ENCODE peak calls at places on chromosomes 2 and 18, in ten cellular contexts. One of them, this sample, is unnamed.
A peak's percentile ranks its signal among the peaks of the same experiment; 100 is the strongest.

GRCh38 chr2:43225093-43225787 is 1.2 kb downstream of the ZFP36L2 start:
- DNase-seq in left ventricle myocardium inferior: peak; percentile 61
- DNase-seq in cardiac muscle cell: peak; percentile 83
- DNase-seq in psoas muscle: peak; percentile 78
- DNase-seq in heart left ventricle: peak; percentile 67
- DNase-seq in adipocyte: peak; percentile 72
- DNase-seq in heart right ventricle: peak; percentile 55
- DNase-seq in adrenal gland: peak; percentile 70
- DNase-seq in GM23248: peak; percentile 82
- DNase-seq in bronchial epithelial cell: no peak
- DNase-seq in this sample: peak; percentile 73

GRCh38 chr2:181575650-181576025 is 81.3 kb downstream of the CERKL start:
- DNase-seq in adipocyte: no peak
- DNase-seq in heart right ventricle: no peak
- DNase-seq in psoas muscle: no peak
- DNase-seq in adrenal gland: no peak
- DNase-seq in cardiac muscle cell: no peak
- DNase-seq in bronchial epithelial cell: peak; percentile 1
- DNase-seq in heart left ventricle: no peak
- DNase-seq in GM23248: no peak
- DNase-seq in left ventricle myocardium inferior: no peak
- DNase-seq in this sample: no peak

GRCh38 chr2:25543939-25544338 is 129.4 kb downstream of the DTNB start:
- DNase-seq in GM23248: no peak
- DNase-seq in heart left ventricle: no peak
- DNase-seq in adipocyte: no peak
- DNase-seq in left ventricle myocardium inferior: no peak
- DNase-seq in heart right ventricle: no peak
- DNase-seq in psoas muscle: no peak
- DNase-seq in bronchial epithelial cell: no peak
- DNase-seq in cardiac muscle cell: no peak
- DNase-seq in adrenal gland: no peak
- DNase-seq in this sample: no peak

GRCh38 chr2:196977491-196977890 is 51.0 kb upstream of the PGAP1 start:
- DNase-seq in GM23248: no peak
- DNase-seq in psoas muscle: no peak
- DNase-seq in adipocyte: no peak
- DNase-seq in adrenal gland: no peak
- DNase-seq in heart left ventricle: no peak
- DNase-seq in heart right ventricle: no peak
- DNase-seq in cardiac muscle cell: no peak
- DNase-seq in left ventricle myocardium inferior: no peak
- DNase-seq in bronchial epithelial cell: no peak
- DNase-seq in this sample: no peak

GRCh38 chr2:237721828-237722227 is 76.8 kb upstream of the RBM44 start:
- DNase-seq in psoas muscle: no peak
- DNase-seq in adipocyte: no peak
- DNase-seq in bronchial epithelial cell: no peak
- DNase-seq in adrenal gland: no peak
- DNase-seq in left ventricle myocardium inferior: no peak
- DNase-seq in cardiac muscle cell: no peak
- DNase-seq in GM23248: no peak
- DNase-seq in heart left ventricle: no peak
- DNase-seq in heart right ventricle: no peak
- DNase-seq in this sample: no peak

GRCh38 chr2:158202151-158202778 is 100.6 kb downstream of the UPP2 start:
- DNase-seq in psoas muscle: no peak
- DNase-seq in heart left ventricle: no peak
- DNase-seq in GM23248: peak; percentile 13
- DNase-seq in bronchial epithelial cell: peak; percentile 71
- DNase-seq in left ventricle myocardium inferior: no peak
- DNase-seq in adrenal gland: no peak
- DNase-seq in cardiac muscle cell: peak; percentile 17
- DNase-seq in adipocyte: peak; percentile 45
- DNase-seq in heart right ventricle: no peak
- DNase-seq in this sample: no peak

GRCh38 chr2:112493858-112494648 is 12.1 kb downstream of the TTL start:
- DNase-seq in cardiac muscle cell: peak; percentile 60
- DNase-seq in heart left ventricle: no peak
- DNase-seq in GM23248: peak; percentile 92
- DNase-seq in adipocyte: peak; percentile 61
- DNase-seq in bronchial epithelial cell: peak; percentile 88
- DNase-seq in psoas muscle: no peak
- DNase-seq in heart right ventricle: no peak
- DNase-seq in adrenal gland: no peak
- DNase-seq in left ventricle myocardium inferior: no peak
- DNase-seq in this sample: no peak

GRCh38 chr18:54828290-54828871 is at the start of gene RAB27B:
- DNase-seq in bronchial epithelial cell: peak; percentile 95
- DNase-seq in adipocyte: peak; percentile 80
- DNase-seq in cardiac muscle cell: peak; percentile 80
- DNase-seq in heart left ventricle: peak; percentile 42
- DNase-seq in adrenal gland: peak; percentile 38
- DNase-seq in psoas muscle: peak; percentile 72
- DNase-seq in heart right ventricle: peak; percentile 46
- DNase-seq in GM23248: peak; percentile 90
- DNase-seq in left ventricle myocardium inferior: peak; percentile 33
- DNase-seq in this sample: peak; percentile 61

GRCh38 chr2:242020196-242021004 is 150.9 kb downstream of the RTP5 start:
- DNase-seq in heart left ventricle: no peak
- DNase-seq in cardiac muscle cell: peak; percentile 39
- DNase-seq in left ventricle myocardium inferior: peak; percentile 52
- DNase-seq in heart right ventricle: no peak
- DNase-seq in adrenal gland: peak; percentile 16
- DNase-seq in bronchial epithelial cell: no peak
- DNase-seq in GM23248: peak; percentile 52
- DNase-seq in psoas muscle: peak; percentile 54
- DNase-seq in adipocyte: peak; percentile 49
- DNase-seq in this sample: no peak

DNA sequence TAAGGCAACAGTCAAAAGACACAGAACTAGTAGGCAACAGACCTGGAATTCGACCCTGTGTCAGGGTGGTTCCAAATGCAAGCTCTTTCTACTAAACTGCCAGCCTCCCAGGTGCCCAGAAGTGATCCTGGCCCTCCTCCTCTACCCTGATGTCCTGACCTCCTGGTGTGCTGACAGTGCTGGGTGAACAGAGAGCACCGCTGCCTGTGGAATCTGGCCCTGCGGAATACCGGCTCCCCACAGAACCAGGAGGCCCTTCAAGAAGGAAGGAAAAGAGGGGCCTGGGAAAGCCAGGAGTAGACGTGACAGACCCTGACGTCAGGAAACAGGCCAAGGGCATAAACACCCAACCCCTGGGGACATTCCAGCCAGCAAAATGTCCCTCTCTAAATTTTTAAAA is 120.3 kb downstream of the NOL10 start:
- DNase-seq in GM23248: no peak
- DNase-seq in psoas muscle: no peak
- DNase-seq in adrenal gland: no peak
- DNase-seq in bronchial epithelial cell: no peak
- DNase-seq in cardiac muscle cell: no peak
- DNase-seq in heart left ventricle: no peak
- DNase-seq in left ventricle myocardium inferior: no peak
- DNase-seq in heart right ventricle: no peak
- DNase-seq in adipocyte: no peak
- DNase-seq in this sample: no peak
- H3K36me3 ChIP-seq in GM23248: peaks cover 28% of the 10 kb centered on the region
- H3K36me3 ChIP-seq in psoas muscle: peaks cover 4% of the 10 kb centered on the region
- H3K36me3 ChIP-seq in adrenal gland: peaks cover 27% of the 10 kb centered on the region
- H3K36me3 ChIP-seq in bronchial epithelial cell: peaks cover 9% of the 10 kb centered on the region
- H3K36me3 ChIP-seq in cardiac muscle cell: peaks cover 12% of the 10 kb centered on the region
- H3K36me3 ChIP-seq in heart left ventricle: peaks cover 51% of the 10 kb centered on the region
- H3K36me3 ChIP-seq in left ventricle myocardium inferior: peaks cover 55% of the 10 kb centered on the region
- H3K36me3 ChIP-seq in heart right ventricle: peaks cover 63% of the 10 kb centered on the region
- H3K36me3 ChIP-seq in adipocyte: peaks cover 58% of the 10 kb centered on the region
- H3K36me3 ChIP-seq in this sample: peaks cover 8% of the 10 kb centered on the region

DNA sequence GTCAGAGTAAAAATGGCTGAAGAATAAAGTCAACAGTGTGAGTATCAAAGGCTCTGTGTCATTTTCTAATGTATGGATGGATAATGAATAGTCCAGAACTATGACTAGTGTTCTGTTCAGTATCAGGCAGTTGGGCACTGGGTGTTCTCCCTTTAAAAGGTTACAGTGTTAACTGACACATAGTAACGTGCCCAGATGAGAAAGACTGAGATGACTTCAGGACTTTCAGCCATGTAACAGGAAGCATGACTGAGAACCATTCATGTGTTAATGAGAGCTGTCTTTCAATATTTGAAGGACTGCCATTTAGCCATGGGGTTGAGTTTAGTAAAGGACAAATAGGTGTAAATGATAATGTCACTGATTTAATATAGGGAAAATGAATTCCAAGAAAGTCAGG is 187.1 kb downstream of the GULP1 start:
- DNase-seq in adipocyte: no peak
- DNase-seq in cardiac muscle cell: no peak
- DNase-seq in heart right ventricle: no peak
- DNase-seq in GM23248: no peak
- DNase-seq in adrenal gland: no peak
- DNase-seq in bronchial epithelial cell: peak; percentile 60
- DNase-seq in heart left ventricle: no peak
- DNase-seq in left ventricle myocardium inferior: no peak
- DNase-seq in psoas muscle: no peak
- DNase-seq in this sample: no peak
- H3K36me3 ChIP-seq in adipocyte: no peaks in the 10 kb centered on the region
- H3K36me3 ChIP-seq in cardiac muscle cell: no peaks in the 10 kb centered on the region
- H3K36me3 ChIP-seq in heart right ventricle: no peaks in the 10 kb centered on the region
- H3K36me3 ChIP-seq in GM23248: no peaks in the 10 kb centered on the region
- H3K36me3 ChIP-seq in adrenal gland: no peaks in the 10 kb centered on the region
- H3K36me3 ChIP-seq in bronchial epithelial cell: no peaks in the 10 kb centered on the region
- H3K36me3 ChIP-seq in heart left ventricle: no peaks in the 10 kb centered on the region
- H3K36me3 ChIP-seq in left ventricle myocardium inferior: no peaks in the 10 kb centered on the region
- H3K36me3 ChIP-seq in psoas muscle: no peaks in the 10 kb centered on the region
- H3K36me3 ChIP-seq in this sample: no peaks in the 10 kb centered on the region

GRCh38 chr2:69935011-69935410 is 20.1 kb downstream of the MXD1 start:
- DNase-seq in adrenal gland: no peak
- DNase-seq in heart right ventricle: no peak
- DNase-seq in left ventricle myocardium inferior: no peak
- DNase-seq in heart left ventricle: no peak
- DNase-seq in bronchial epithelial cell: no peak
- DNase-seq in adipocyte: no peak
- DNase-seq in cardiac muscle cell: no peak
- DNase-seq in psoas muscle: no peak
- DNase-seq in GM23248: no peak
- DNase-seq in this sample: no peak
- H3K36me3 ChIP-seq in adrenal gland: peaks cover 42% of the 10 kb centered on the region
- H3K36me3 ChIP-seq in heart right ventricle: peaks cover 70% of the 10 kb centered on the region
- H3K36me3 ChIP-seq in left ventricle myocardium inferior: peaks cover 45% of the 10 kb centered on the region
- H3K36me3 ChIP-seq in heart left ventricle: peaks cover 58% of the 10 kb centered on the region
- H3K36me3 ChIP-seq in bronchial epithelial cell: peaks cover 39% of the 10 kb centered on the region
- H3K36me3 ChIP-seq in adipocyte: peaks cover 55% of the 10 kb centered on the region
- H3K36me3 ChIP-seq in cardiac muscle cell: peaks cover 14% of the 10 kb centered on the region
- H3K36me3 ChIP-seq in psoas muscle: peaks cover 8% of the 10 kb centered on the region
- H3K36me3 ChIP-seq in GM23248: peaks cover 25% of the 10 kb centered on the region
- H3K36me3 ChIP-seq in this sample: peaks cover 30% of the 10 kb centered on the region

DNA sequence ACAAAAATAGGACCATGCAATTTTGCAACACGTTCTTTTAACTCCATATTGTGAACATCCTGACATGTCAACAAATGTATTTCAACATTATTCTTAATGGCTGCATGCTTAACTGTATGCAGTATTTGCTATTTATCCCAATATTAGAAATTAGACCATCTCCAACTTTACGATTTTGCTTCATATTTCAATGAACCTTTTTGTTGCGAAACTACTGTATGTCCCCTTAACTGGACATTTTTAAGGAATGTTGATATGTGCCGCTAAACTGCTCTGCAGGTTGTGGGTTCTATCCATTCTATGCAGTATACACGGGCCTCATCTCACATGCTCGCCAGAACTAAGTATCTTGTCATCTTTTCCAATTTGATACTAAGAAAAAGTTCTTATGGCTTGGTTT is 11.1 kb downstream of the E2F6 start:
- DNase-seq in cardiac muscle cell: no peak
- DNase-seq in left ventricle myocardium inferior: no peak
- DNase-seq in adipocyte: no peak
- DNase-seq in GM23248: no peak
- DNase-seq in heart left ventricle: no peak
- DNase-seq in psoas muscle: no peak
- DNase-seq in bronchial epithelial cell: no peak
- DNase-seq in heart right ventricle: no peak
- DNase-seq in adrenal gland: no peak
- DNase-seq in this sample: no peak
- H3K36me3 ChIP-seq in cardiac muscle cell: peaks cover 10% of the 10 kb centered on the region
- H3K36me3 ChIP-seq in left ventricle myocardium inferior: peaks cover 44% of the 10 kb centered on the region
- H3K36me3 ChIP-seq in adipocyte: peaks cover 59% of the 10 kb centered on the region
- H3K36me3 ChIP-seq in GM23248: peaks cover 23% of the 10 kb centered on the region
- H3K36me3 ChIP-seq in heart left ventricle: peaks cover 59% of the 10 kb centered on the region
- H3K36me3 ChIP-seq in psoas muscle: peaks cover 8% of the 10 kb centered on the region
- H3K36me3 ChIP-seq in bronchial epithelial cell: peaks cover 3% of the 10 kb centered on the region
- H3K36me3 ChIP-seq in heart right ventricle: peaks cover 63% of the 10 kb centered on the region
- H3K36me3 ChIP-seq in adrenal gland: peaks cover 25% of the 10 kb centered on the region
- H3K36me3 ChIP-seq in this sample: no peaks in the 10 kb centered on the region

GRCh38 chr2:54634012-54634411 is 89.5 kb upstream of the EML6 start:
- DNase-seq in psoas muscle: no peak
- DNase-seq in left ventricle myocardium inferior: no peak
- DNase-seq in adrenal gland: no peak
- DNase-seq in cardiac muscle cell: peak; percentile 27
- DNase-seq in bronchial epithelial cell: no peak
- DNase-seq in heart left ventricle: no peak
- DNase-seq in heart right ventricle: no peak
- DNase-seq in GM23248: no peak
- DNase-seq in adipocyte: no peak
- DNase-seq in this sample: no peak

GRCh38 chr2:54630841-54631497 is 92.5 kb upstream of the EML6 start:
- DNase-seq in left ventricle myocardium inferior: no peak
- DNase-seq in bronchial epithelial cell: no peak
- DNase-seq in heart right ventricle: peak; percentile 47
- DNase-seq in heart left ventricle: peak; percentile 73
- DNase-seq in adrenal gland: no peak
- DNase-seq in psoas muscle: peak; percentile 56
- DNase-seq in adipocyte: no peak
- DNase-seq in GM23248: no peak
- DNase-seq in cardiac muscle cell: no peak
- DNase-seq in this sample: no peak

GRCh38 chr2:54632733-54633692 is 90.4 kb upstream of the EML6 start:
- DNase-seq in left ventricle myocardium inferior: no peak
- DNase-seq in heart left ventricle: no peak
- DNase-seq in cardiac muscle cell: peak; percentile 87
- DNase-seq in psoas muscle: peak; percentile 70
- DNase-seq in GM23248: peak; percentile 69
- DNase-seq in heart right ventricle: no peak
- DNase-seq in adrenal gland: no peak
- DNase-seq in adipocyte: peak; percentile 17
- DNase-seq in bronchial epithelial cell: peak; percentile 77
- DNase-seq in this sample: no peak

GRCh38 chr2:54629914-54630609 is 93.4 kb upstream of the EML6 start:
- DNase-seq in GM23248: peak; percentile 79
- DNase-seq in left ventricle myocardium inferior: peak; percentile 67
- DNase-seq in bronchial epithelial cell: peak; percentile 85
- DNase-seq in psoas muscle: peak; percentile 86
- DNase-seq in adrenal gland: peak; percentile 87
- DNase-seq in adipocyte: no peak
- DNase-seq in cardiac muscle cell: peak; percentile 46
- DNase-seq in heart left ventricle: peak; percentile 86
- DNase-seq in heart right ventricle: no peak
- DNase-seq in this sample: no peak

DNA sequence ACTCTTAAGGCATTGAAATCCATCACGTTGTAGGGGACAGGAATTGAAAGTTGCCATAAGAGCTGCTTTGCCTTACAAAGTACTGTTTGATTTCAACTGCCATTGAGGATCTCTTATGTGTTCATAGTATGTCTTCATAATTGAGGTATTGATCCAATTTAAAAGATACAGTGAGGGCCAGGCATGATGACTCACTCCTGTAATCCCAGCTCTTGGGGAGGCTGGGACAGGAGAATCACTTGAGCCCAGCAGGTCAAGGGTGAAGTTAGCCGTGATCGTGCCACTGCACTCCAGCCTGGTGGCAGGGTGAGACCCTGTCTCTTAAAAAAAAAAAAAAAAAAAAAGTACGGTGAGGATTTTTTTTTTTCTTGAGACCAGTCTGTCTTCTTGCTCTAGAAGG is 91.7 kb upstream of the EML6 start:
- DNase-seq in heart left ventricle: no peak
- DNase-seq in heart right ventricle: no peak
- DNase-seq in left ventricle myocardium inferior: no peak
- DNase-seq in GM23248: no peak
- DNase-seq in bronchial epithelial cell: no peak
- DNase-seq in adipocyte: no peak
- DNase-seq in psoas muscle: no peak
- DNase-seq in cardiac muscle cell: no peak
- DNase-seq in adrenal gland: no peak
- DNase-seq in this sample: no peak
- H3K36me3 ChIP-seq in heart left ventricle: peaks cover 81% of the 10 kb centered on the region
- H3K36me3 ChIP-seq in heart right ventricle: peaks cover 86% of the 10 kb centered on the region
- H3K36me3 ChIP-seq in left ventricle myocardium inferior: peaks cover 79% of the 10 kb centered on the region
- H3K36me3 ChIP-seq in GM23248: peaks cover 57% of the 10 kb centered on the region
- H3K36me3 ChIP-seq in bronchial epithelial cell: peaks cover 50% of the 10 kb centered on the region
- H3K36me3 ChIP-seq in adipocyte: peaks cover 81% of the 10 kb centered on the region
- H3K36me3 ChIP-seq in psoas muscle: no peaks in the 10 kb centered on the region
- H3K36me3 ChIP-seq in cardiac muscle cell: peaks cover 75% of the 10 kb centered on the region
- H3K36me3 ChIP-seq in adrenal gland: peaks cover 87% of the 10 kb centered on the region
- H3K36me3 ChIP-seq in this sample: peaks cover 43% of the 10 kb centered on the region

This sample was measured in naive thymus-derived CD4-positive, alpha-beta T cell.